ENCODE peak calls at places on chromosomes 4 and X, in five cellular contexts. M is amniotic stem cell, H is activated T-cell treated with anti-CD3 and anti-CD28 coated beads for 4 hours, K is HFF-Myc, N is T-cell. F is an unnamed sample.

GRCh38 chr4:99968330-99968729 is 18.3 kb upstream of the H2AZ1 start:
- DNase-seq in M (peak), H (no peak), K (no peak), N (no peak), F (no peak)

GRCh38 chrX:152157042-152157441 is 18.7 kb upstream of the MAGEA10 start:
- DNase-seq in M (no peak), H (no peak), K (no peak), N (no peak), F (no peak)

GRCh38 chr4:88101165-88101564 is 57.3 kb downstream of the ABCG2 start:
- DNase-seq in M (no peak), H (no peak), K (no peak), N (no peak), F (no peak)

GRCh38 chrX:108447303-108447702 is 7.7 kb downstream of the COL4A5 start:
- DNase-seq in M (no peak), H (no peak), K (no peak), N (no peak), F (no peak)

GRCh38 chr4:37481547-37482129 is 204.5 kb downstream of the RELL1 start:
- DNase-seq in M (no peak), H (no peak), K (no peak), N (no peak), F (no peak)

GRCh38 chrX:30657542-30658238 is 4.5 kb downstream of the GK start:
- DNase-seq in M (no peak), H (no peak), K (no peak), N (no peak), F (no peak)

GRCh38 chr4:67684839-67685531 is 16.0 kb downstream of the UBA6 start:
- DNase-seq in M (peak), H (no peak), K (no peak), N (no peak), F (no peak)

GRCh38 chrX:114071412-114071811 is 512.5 kb upstream of the HTR2C start:
- DNase-seq in M (no peak), H (no peak), K (no peak), N (no peak), F (no peak)

GRCh38 chr4:119659576-119659975 is 31.0 kb upstream of the PDE5A start:
- DNase-seq in M (peak), H (no peak), K (peak), N (no peak), F (no peak)

GRCh38 chr4:19224820-19225219 is 1026.9 kb upstream of the SLIT2 start:
- DNase-seq in M (peak), H (no peak), K (peak), N (no peak), F (no peak)

GRCh38 chrX:31423575-31424284 is 351.9 kb upstream of the FTHL17 start:
- DNase-seq in M (peak), H (no peak), K (peak), N (no peak), F (no peak)

F was measured in activated T-helper 1 cell treated with anti-CD3 and anti-CD28 coated beads, Interleukin-12 subunit alpha, Interleukin-12 subunit beta, Interleukin-2, Interleukin-4 antibody, amounts not matched to agents 30 ng/mL and 10 ng/mL and 1 ng/mL, durations not matched to agents 14 hours and 24 hours and 36 hours.